ENCODE peak calls at places on chromosome 21, in four cellular contexts. W is K562, G is HepG2, S is GM12878. X is an unnamed sample.

GRCh38 chr21:38800924-38801744 is 4.6 kb upstream of the ETS2 start:
- DNase-seq in W (peak), G (no peak), S (no peak), X (no peak)

GRCh38 chr21:46540087-46540710 is 64.7 kb downstream of the S100B start:
- DNase-seq in W (no peak), G (no peak), S (no peak), X (no peak)

GRCh38 chr21:43281661-43282357 is 113.0 kb downstream of the CRYAA start:
- DNase-seq in W (no peak), G (no peak), S (no peak), X (no peak)

GRCh38 chr21:27761623-27762022 is 794.7 kb upstream of the ADAMTS5 start:
- DNase-seq in W (no peak), G (no peak), S (no peak), X (no peak)

GRCh38 chr21:34703566-34703965 is 34.8 kb downstream of the CLIC6 start:
- DNase-seq in W (no peak), G (no peak), S (no peak), X (no peak)

GRCh38 chr21:34989337-34990151 is 59.6 kb downstream of the RUNX1 start:
- DNase-seq in W (no peak), G (no peak), S (no peak), X (no peak)

GRCh38 chr21:31553461-31553860 is 106.0 kb upstream of the SOD1 start:
- DNase-seq in W (no peak), G (no peak), S (no peak), X (no peak)

GRCh38 chr21:37829043-37829442 is 87.2 kb downstream of the KCNJ6 start:
- DNase-seq in W (no peak), G (no peak), S (no peak), X (no peak)

GRCh38 chr21:31173881-31174555 is 135.7 kb upstream of the KRTAP19-8 start:
- DNase-seq in W (no peak), G (no peak), S (no peak), X (peak)

GRCh38 chr21:43290529-43291346 is 121.9 kb downstream of the CRYAA start:
- DNase-seq in W (no peak), G (no peak), S (no peak), X (no peak)

GRCh38 chr21:42980959-42981523 is 6.7 kb downstream of the PKNOX1 start:
- DNase-seq in W (no peak), G (no peak), S (no peak), X (no peak)

GRCh38 chr21:15015622-15016471 is 49.0 kb downstream of the NRIP1 start:
- DNase-seq in W (no peak), G (no peak), S (no peak), X (no peak)

GRCh38 chr21:19440792-19441494 is 1037.4 kb upstream of the TMPRSS15 start:
- DNase-seq in W (peak), G (no peak), S (no peak), X (no peak)

GRCh38 chr21:38821248-38821647 is 15.5 kb downstream of the ETS2 start:
- DNase-seq in W (no peak), G (no peak), S (no peak), X (no peak)

GRCh38 chr21:25639167-25639921 is at the start of gene JAM2:
- DNase-seq in W (peak), G (no peak), S (no peak), X (peak)

GRCh38 chr21:15624646-15625045 is 105.1 kb upstream of the USP25 start:
- DNase-seq in W (no peak), G (no peak), S (no peak), X (no peak)

GRCh38 chr21:25491267-25491666 is 116.0 kb downstream of the MRPL39 start:
- DNase-seq in W (no peak), G (no peak), S (no peak), X (no peak)

DNA sequence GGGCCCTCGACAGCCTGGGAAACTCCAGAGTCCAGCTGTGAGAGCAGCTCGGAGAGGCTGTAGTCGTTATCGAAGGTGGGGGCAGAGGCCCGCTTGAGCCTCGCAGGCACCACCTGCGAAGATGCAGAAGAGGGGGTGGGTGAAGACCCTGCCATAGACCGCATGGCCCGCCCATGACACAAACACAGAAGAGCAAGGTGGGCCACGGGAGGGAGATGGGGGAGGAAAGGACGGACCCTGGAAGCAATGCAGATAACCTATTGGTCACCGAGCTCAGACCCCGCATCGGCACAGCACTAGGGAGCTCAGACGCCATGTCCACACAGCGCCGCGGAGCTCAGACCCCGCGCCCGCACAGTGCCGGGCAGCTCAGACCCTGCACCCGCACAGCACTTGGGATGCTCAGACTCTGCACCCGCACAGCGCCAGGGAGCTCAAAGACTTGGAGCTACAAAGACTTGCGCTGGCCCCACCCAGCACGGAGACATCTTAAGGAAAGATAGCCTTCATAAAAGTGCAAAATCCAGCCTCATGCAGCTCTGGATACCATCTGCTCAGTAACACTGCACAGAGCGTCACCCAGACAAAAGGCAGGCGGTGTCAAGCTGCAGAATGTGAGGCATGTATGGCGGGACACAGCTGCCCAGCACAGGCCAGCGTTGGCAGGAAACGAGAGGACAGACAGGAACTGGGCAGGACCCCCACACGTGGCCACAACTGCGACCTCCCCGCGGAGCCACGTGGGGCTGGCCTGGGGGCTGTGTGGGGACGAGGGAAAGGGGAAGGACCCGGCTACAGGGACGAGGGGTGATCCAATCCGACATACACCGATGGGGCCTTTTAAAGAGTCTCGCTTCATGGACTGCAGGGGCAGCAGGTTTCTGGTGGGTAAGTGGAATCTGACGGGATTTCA is 22.6 kb downstream of the RIPK4 start:
- DNase-seq in W (no peak), G (no peak), S (no peak), X (no peak)
- TF ChIP-seq TARDBP in W (no peak), G (no peak), S (no peak), X (no peak)

DNA sequence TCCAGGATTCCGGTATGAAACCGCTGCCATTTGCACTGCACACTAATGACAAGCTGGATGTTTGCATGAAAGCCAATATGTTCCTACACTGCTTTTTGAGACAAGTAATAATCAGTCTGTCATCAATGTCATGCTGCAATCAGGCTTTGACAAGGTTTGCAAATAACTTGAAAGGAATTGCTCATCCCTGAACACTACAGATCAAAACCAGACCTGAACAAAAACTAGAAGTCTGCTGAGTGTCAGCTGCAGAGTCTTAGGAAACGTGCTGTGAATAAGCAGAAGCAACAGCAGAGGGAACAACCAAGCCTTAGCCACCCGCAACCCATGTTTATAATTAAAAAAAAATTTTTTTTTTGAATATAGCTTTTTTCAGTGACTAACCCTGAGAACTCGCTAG is 720.7 kb upstream of the CXADR start:
- DNase-seq in W (no peak), G (no peak), S (no peak), X (no peak)
- TF ChIP-seq FOXM1 in W (no peak), G (no peak), S (no peak), X (no peak)

GRCh38 chr21:33668180-33668579 is 25.9 kb downstream of the ITSN1 start:
- DNase-seq in W (peak), G (no peak), S (no peak), X (no peak)
- TF ChIP-seq TARDBP in W (no peak), G (no peak), S (no peak), X (no peak)

GRCh38 chr21:29073222-29074006 is at the start of gene CCT8:
- DNase-seq in W (peak), G (peak), S (peak), X (peak)

GRCh38 chr21:29074007-29074376 is 544 bp upstream of the CCT8 start:
- DNase-seq in W (no peak), G (no peak), S (no peak), X (no peak)

GRCh38 chr21:29074783-29075182 is 1.3 kb upstream of the CCT8 start:
- DNase-seq in W (no peak), G (no peak), S (no peak), X (no peak)

GRCh38 chr21:29077651-29078090 is 4.2 kb upstream of the CCT8 start:
- DNase-seq in W (no peak), G (no peak), S (peak), X (no peak)

DNA sequence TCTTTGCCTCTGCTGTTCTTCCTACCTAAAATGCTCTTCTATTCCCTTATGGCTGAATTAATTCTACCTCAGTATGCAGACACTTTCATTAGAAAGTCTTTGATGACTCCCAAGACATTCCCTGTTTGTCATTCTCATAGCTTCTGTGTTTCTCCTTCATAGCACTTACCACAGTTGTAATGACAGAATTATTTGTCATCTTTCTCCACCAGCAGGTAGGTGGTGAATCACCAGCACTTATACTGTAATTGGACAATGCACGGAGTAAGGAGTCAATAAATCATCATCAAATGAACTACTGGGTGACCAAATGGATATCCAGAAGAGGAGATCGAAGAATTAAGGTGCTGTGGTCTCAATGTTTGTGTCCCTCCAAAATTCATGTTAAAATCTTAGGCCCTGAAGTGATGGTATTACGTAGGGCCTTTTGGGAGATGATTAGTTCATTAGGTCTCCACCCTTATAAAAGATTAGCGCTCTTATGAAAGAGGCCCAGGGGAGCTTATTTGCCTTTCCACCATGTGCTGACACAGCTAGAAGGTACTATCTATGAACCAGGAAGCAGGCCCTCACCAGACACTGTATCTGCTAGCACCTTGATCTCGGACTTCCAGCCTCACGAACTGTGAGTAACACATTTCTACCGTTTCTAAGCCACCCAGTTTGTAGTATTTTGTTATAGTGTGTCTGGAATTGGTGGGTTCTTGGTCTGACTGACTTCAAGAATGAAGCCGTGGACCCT is 2.4 kb upstream of the CCT8 start:
- DNase-seq in W (no peak), G (no peak), S (no peak), X (no peak)
- TF ChIP-seq FOXM1 in W (no peak), G (no peak), S (no peak), X (no peak)

GRCh38 chr21:45333583-45334121 is 46.0 kb upstream of the POFUT2 start:
- DNase-seq in W (no peak), G (no peak), S (no peak), X (no peak)

GRCh38 chr21:45334134-45334533 is 46.4 kb upstream of the POFUT2 start:
- DNase-seq in W (no peak), G (no peak), S (no peak), X (no peak)

GRCh38 chr21:45335151-45335760 is 47.6 kb upstream of the POFUT2 start:
- DNase-seq in W (no peak), G (no peak), S (no peak), X (no peak)

GRCh38 chr21:45335761-45336534 is 48.3 kb upstream of the POFUT2 start:
- DNase-seq in W (no peak), G (no peak), S (no peak), X (no peak)

GRCh38 chr21:45334591-45335081 is 46.9 kb upstream of the POFUT2 start:
- DNase-seq in W (no peak), G (no peak), S (no peak), X (no peak)
- TF ChIP-seq TARDBP in W (no peak), G (no peak), S (no peak), X (no peak)

GRCh38 chr21:45383111-45383614 is 21.8 kb upstream of the COL18A1 start:
- DNase-seq in W (peak), G (peak), S (no peak), X (no peak)

GRCh38 chr21:45381865-45382697 is 22.9 kb upstream of the COL18A1 start:
- DNase-seq in W (no peak), G (no peak), S (no peak), X (no peak)

GRCh38 chr21:45381036-45381787 is 23.8 kb upstream of the COL18A1 start:
- DNase-seq in W (no peak), G (no peak), S (no peak), X (no peak)

GRCh38 chr21:45383615-45384201 is 21.3 kb upstream of the COL18A1 start:
- DNase-seq in W (no peak), G (no peak), S (no peak), X (no peak)

GRCh38 chr21:45382698-45383000 is 22.3 kb upstream of the COL18A1 start:
- DNase-seq in W (no peak), G (no peak), S (no peak), X (no peak)
- TF ChIP-seq FOXM1 in W (no peak), G (no peak), S (no peak), X (no peak)